ENCODE peak calls at places on chromosomes 16 and 17, in seven cellular contexts. A is CD8-positive, alpha-beta memory T cell; X is A549; V is right lobe of liver; E is breast epithelium; Q is AG10803; S is esophagus squamous epithelium. I is an unnamed sample.

GRCh38 chr16:54135361-54136275 is 151.0 kb downstream of the IRX3 start:
- DNase-seq in Q (peak; percentile 83), X (no peak), V (no peak), S (no peak), E (no peak), A (no peak), I (no peak)

GRCh38 chr17:34567665-34568064 is 11.7 kb upstream of the TMEM132E start:
- DNase-seq in A (no peak), E (no peak), Q (peak; percentile 4), X (no peak), V (no peak), S (no peak), I (no peak)

GRCh38 chr16:47213761-47214440 is 70.2 kb upstream of the NETO2 start:
- DNase-seq in E (no peak), X (no peak), Q (no peak), V (no peak), S (no peak), A (no peak), I (no peak)

GRCh38 chr17:57544381-57544780 is 200.7 kb downstream of the CCDC182 start:
- DNase-seq in V (no peak), S (no peak), Q (no peak), E (no peak), X (no peak), A (no peak), I (no peak)

GRCh38 chr17:5513610-5514009 is 27.2 kb downstream of the MIS12 start:
- DNase-seq in Q (no peak), V (no peak), X (no peak), E (no peak), A (peak; percentile 59), S (no peak), I (no peak)

GRCh38 chr17:57599271-57600045 is 145.6 kb downstream of the CCDC182 start:
- DNase-seq in S (no peak), X (no peak), V (no peak), A (peak; percentile 48), E (no peak), Q (no peak), I (no peak)

GRCh38 chr17:63480826-63481487 is 4.1 kb downstream of the ACE start:
- DNase-seq in S (no peak), V (no peak), E (no peak), A (no peak), X (no peak), Q (no peak), I (no peak)

GRCh38 chr17:66248285-66248684 is 19.1 kb upstream of the APOH start:
- DNase-seq in S (no peak), Q (no peak), A (no peak), X (no peak), V (no peak), E (no peak), I (no peak)

GRCh38 chr17:19707728-19708221 is 8.6 kb downstream of the SLC47A2 start:
- DNase-seq in A (no peak), V (no peak), X (no peak), S (no peak), Q (no peak), E (peak; percentile 77), I (no peak)

GRCh38 chr17:43200127-43200526 is 11.5 kb upstream of the TMEM106A start:
- DNase-seq in V (no peak), E (no peak), X (no peak), A (no peak), S (no peak), Q (no peak), I (no peak)

GRCh38 chr17:76138896-76139248 is 2.2 kb downstream of the FOXJ1 start:
- DNase-seq in S (no peak), A (no peak), X (no peak), E (no peak), V (no peak), Q (no peak), I (no peak)

GRCh38 chr17:76139261-76139752 is 1.7 kb downstream of the FOXJ1 start:
- DNase-seq in Q (no peak), E (no peak), X (no peak), S (no peak), V (no peak), A (no peak), I (no peak)

GRCh38 chr17:76141212-76142043 is at the start of gene FOXJ1:
- DNase-seq in Q (peak; percentile 71), A (peak; percentile 94), S (no peak), V (peak; percentile 92), X (peak; percentile 99), E (peak; percentile 88), I (peak; percentile 94)

GRCh38 chr17:76140661-76141211 is 309 bp downstream of the FOXJ1 start:
- DNase-seq in X (no peak), Q (no peak), V (no peak), A (no peak), E (no peak), S (no peak), I (no peak)

GRCh38 chr17:76139801-76140660 is 1.0 kb downstream of the FOXJ1 start:
- DNase-seq in S (no peak), V (no peak), A (peak; percentile 76), E (no peak), Q (no peak), X (no peak), I (peak; percentile 69)
- H3K4me3 ChIP-seq in S (peak overlapping the region; percentile 48), V (no peak overlapping the region), A (peak overlapping the region; percentile 66), E (no peak overlapping the region), Q (no peak overlapping the region), X (no peak overlapping the region), I (peak overlapping the region; percentile 63)

GRCh38 chr17:3475155-3475808 is 515 bp upstream of the ASPA start:
- DNase-seq in X (no peak), V (peak; percentile 66), E (no peak), Q (no peak), A (no peak), S (no peak), I (no peak)

GRCh38 chr17:3479988-3480387 is 4.2 kb downstream of the ASPA start:
- DNase-seq in S (no peak), E (no peak), Q (no peak), X (no peak), A (no peak), V (no peak), I (no peak)

GRCh38 chr17:3474212-3474611 is 1.6 kb upstream of the ASPA start:
- DNase-seq in X (peak; percentile 29), V (no peak), E (no peak), A (no peak), Q (peak; percentile 21), S (no peak), I (no peak)

GRCh38 chr17:3472137-3472536 is 518 bp upstream of the SPATA22 start:
- DNase-seq in S (no peak), E (no peak), X (no peak), Q (no peak), V (no peak), A (no peak), I (no peak)

GRCh38 chr17:3475812-3476686 is at the start of gene ASPA:
- DNase-seq in E (no peak), X (no peak), V (no peak), Q (peak; percentile 49), S (no peak), A (no peak), I (no peak)
- H3K4me3 ChIP-seq in E (peak within 1 kb of the TSS; percentile 40), X (no peak within 1 kb of the TSS), V (peak within 1 kb of the TSS; percentile 57), Q (peak within 1 kb of the TSS; percentile 47), S (peak within 1 kb of the TSS; percentile 62), A (no peak within 1 kb of the TSS), I (peak within 1 kb of the TSS; percentile 51)

GRCh38 chr16:85461814-85462404 is 151.2 kb upstream of the GSE1 start:
- DNase-seq in V (no peak), S (no peak), E (no peak), A (no peak), Q (peak; percentile 39), X (no peak), I (peak; percentile 75)

GRCh38 chr16:85460252-85460982 is 152.7 kb upstream of the GSE1 start:
- DNase-seq in S (no peak), V (no peak), X (no peak), A (no peak), E (no peak), Q (no peak), I (no peak)

GRCh38 chr16:85459529-85460251 is 153.4 kb upstream of the GSE1 start:
- DNase-seq in S (no peak), Q (no peak), A (no peak), X (no peak), E (peak; percentile 30), V (no peak), I (no peak)

GRCh38 chr16:85462405-85463227 is 150.5 kb upstream of the GSE1 start:
- DNase-seq in V (no peak), X (no peak), A (no peak), Q (no peak), E (no peak), S (no peak), I (no peak)

DNA sequence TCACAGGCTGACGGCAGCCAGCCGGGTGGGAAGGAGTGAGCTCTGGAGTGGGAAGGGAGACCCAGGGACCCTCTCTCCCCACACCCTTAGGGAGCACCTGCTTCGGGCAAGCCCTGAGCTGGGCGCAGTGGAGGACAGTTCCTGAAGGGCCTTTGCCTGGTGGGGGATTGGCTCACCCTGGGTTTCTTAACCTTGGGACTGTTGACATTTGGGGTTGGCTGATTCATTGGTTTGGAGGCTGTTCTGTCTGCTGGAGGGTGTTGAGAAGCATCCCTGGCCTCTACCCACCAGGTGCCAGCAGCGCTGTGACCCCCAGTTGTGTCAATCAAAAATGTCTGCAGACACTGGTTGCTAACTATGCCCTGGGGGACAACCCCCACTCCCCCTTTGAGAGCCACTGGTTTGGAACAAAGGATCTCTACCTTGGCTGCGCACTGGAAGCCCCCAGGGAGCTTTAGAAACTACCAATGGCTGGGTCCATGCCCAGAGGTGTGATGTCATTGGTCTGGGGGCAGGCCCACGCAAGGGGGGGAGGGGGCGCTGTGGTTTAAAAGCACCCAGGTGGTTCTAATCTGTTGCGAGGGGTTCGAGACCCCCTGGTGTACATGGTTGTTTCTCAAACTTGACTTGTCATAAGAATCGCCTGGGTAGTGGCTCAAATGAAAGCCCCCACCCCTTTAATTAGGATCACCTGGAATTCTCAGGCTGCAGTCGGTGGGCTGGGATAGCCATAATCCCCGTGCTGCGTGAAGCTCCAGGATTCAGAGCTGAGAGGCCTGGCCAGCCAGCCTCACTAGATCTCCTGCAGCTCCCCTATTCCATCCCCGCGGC is 151.9 kb upstream of the GSE1 start:
- DNase-seq in A (no peak), Q (peak; percentile 61), X (peak; percentile 52), V (no peak), S (no peak), E (no peak), I (no peak)
- H3K4me3 ChIP-seq in A (peak overlapping the region; percentile 67), Q (no peak overlapping the region), X (no peak overlapping the region), V (no peak overlapping the region), S (peak overlapping the region; percentile 61), E (no peak overlapping the region), I (peak overlapping the region; percentile 32)

DNA sequence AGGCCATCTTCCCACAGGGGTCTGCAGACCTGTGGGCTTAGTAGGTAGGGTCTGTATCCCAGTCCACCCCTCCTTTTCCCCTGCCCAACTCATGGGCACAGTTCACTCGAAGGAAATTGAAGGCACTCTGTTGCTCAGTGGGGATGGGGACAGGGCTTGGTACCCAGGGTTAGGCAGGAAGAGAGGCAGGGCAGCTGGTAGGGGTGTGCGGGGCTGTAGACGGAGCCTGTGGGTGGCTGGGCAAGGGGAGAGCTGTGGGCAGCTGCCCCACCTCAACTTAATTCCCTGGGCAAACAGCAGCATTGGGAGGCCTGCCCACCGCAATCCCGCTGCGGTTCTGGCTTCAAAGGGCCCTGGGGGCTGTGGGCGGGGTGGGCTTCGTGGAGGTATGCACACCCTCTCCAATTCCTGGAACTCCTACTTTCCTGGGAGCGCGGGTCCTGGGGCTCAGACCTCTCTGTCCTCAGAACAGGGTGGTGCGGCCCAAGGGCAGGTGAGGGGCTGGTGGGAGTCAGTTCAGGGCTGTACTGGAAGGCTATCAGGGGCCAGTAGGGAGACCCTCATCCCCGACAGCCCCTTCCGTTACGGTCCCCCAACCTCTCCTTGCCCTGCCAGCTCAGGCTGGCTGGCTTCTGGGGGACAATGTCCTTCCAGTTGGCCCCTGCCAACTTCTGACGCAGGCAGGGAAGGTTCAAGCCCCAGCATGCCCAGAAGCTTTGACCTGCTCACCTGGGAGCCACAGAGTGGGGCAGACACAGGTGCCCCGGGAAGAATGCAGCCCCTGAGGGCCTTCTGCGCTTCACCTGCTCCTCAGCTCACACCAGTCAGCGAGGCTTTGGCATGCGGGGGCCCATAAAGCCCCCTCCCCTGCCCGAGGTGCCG is 9.1 kb downstream of the FOXJ1 start:
- DNase-seq in X (no peak), E (peak; percentile 77), A (no peak), S (no peak), Q (no peak), V (no peak), I (no peak)
- H3K4me3 ChIP-seq in X (no peak overlapping the region), E (no peak overlapping the region), A (no peak overlapping the region), S (peak overlapping the region; percentile 23), Q (no peak overlapping the region), V (no peak overlapping the region), I (peak overlapping the region; percentile 14)

I was measured in lower lobe of right lung.